ENCODE peak calls at places on chromosomes 6 and 20, in six cellular contexts. O is pulmonary artery endothelial cell; L is retina; F is DND-41; C is glutamatergic neuron; W is activated T-cell treated with anti-CD3 and anti-CD28 coated beads, Interleukin-2, amount 50 U/mL, for 72 hours. X is an unnamed sample.

GRCh38 chr6:92433911-92434310 is 985.4 kb downstream of the EPHA7 start:
- DNase-seq in O (no peak), L (no peak), F (no peak), C (no peak), W (no peak), X (no peak)

GRCh38 chr6:27295301-27296079 is 16.6 kb downstream of the POM121L2 start:
- DNase-seq in O (no peak), L (no peak), F (no peak), C (no peak), W (no peak), X (peak; percentile 39)

GRCh38 chr6:48080227-48081009 is 30.6 kb downstream of the PTCHD4 start:
- DNase-seq in O (no peak), L (no peak), F (no peak), C (no peak), W (no peak), X (peak; percentile 86)

GRCh38 chr6:89287351-89288028 is 27.6 kb downstream of the GABRR2 start:
- DNase-seq in O (no peak), L (no peak), F (no peak), C (no peak), W (no peak), X (no peak)

GRCh38 chr6:35046862-35047261 is 94.3 kb downstream of the TCP11 start:
- DNase-seq in O (no peak), L (no peak), F (no peak), C (no peak), W (no peak), X (no peak)

GRCh38 chr6:44868905-44869304 is 459.2 kb upstream of the RUNX2 start:
- DNase-seq in O (no peak), L (no peak), F (no peak), C (no peak), W (no peak), X (no peak)

GRCh38 chr20:34017610-34018009 is 23.9 kb downstream of the RALY start:
- DNase-seq in O (no peak), L (no peak), F (no peak), C (no peak), W (no peak), X (no peak)

GRCh38 chr20:43740642-43741041 is 13.8 kb upstream of the GTSF1L start:
- DNase-seq in O (no peak), L (no peak), F (no peak), C (no peak), W (no peak), X (no peak)

GRCh38 chr20:45779011-45779915 is 12.4 kb downstream of the WFDC3 start:
- DNase-seq in O (peak; percentile 75), L (no peak), F (no peak), C (no peak), W (peak; percentile 19), X (no peak)

GRCh38 chr6:74892091-74892490 is 313.8 kb downstream of the COL12A1 start:
- DNase-seq in O (no peak), L (no peak), F (no peak), C (no peak), W (no peak), X (no peak)

GRCh38 chr6:11710968-11711643 is 67.5 kb downstream of the ADTRP start:
- DNase-seq in O (no peak), L (no peak), F (no peak), C (no peak), W (peak; percentile 62), X (no peak)

GRCh38 chr6:39724787-39725631 is at the start of gene KIF6:
- DNase-seq in O (peak; percentile 24), L (peak; percentile 89), F (peak; percentile 70), C (peak; percentile 92), W (peak; percentile 76), X (peak; percentile 69)

GRCh38 chr6:105835373-105835772 is 250.8 kb upstream of the PRDM1 start:
- DNase-seq in O (no peak), L (no peak), F (peak; percentile 54), C (peak; percentile 54), W (peak; percentile 8), X (no peak)

GRCh38 chr6:79506251-79506650 is 31.0 kb downstream of the LCA5 start:
- DNase-seq in O (no peak), L (no peak), F (no peak), C (no peak), W (no peak), X (no peak)

GRCh38 chr6:105135056-105135455 is 44.8 kb downstream of the POPDC3 start:
- DNase-seq in O (no peak), L (peak; percentile 20), F (no peak), C (no peak), W (no peak), X (peak; percentile 12)

GRCh38 chr6:135144678-135145508 is 36.2 kb upstream of the MYB start:
- DNase-seq in O (no peak), L (peak; percentile 24), F (peak; percentile 34), C (no peak), W (peak; percentile 40), X (peak; percentile 26)

GRCh38 chr6:42390228-42390934 is 61.3 kb downstream of the TRERF1 start:
- DNase-seq in O (no peak), L (no peak), F (peak; percentile 7), C (no peak), W (peak; percentile 82), X (no peak)

GRCh38 chr20:36351937-36352336 is 45.8 kb downstream of the DLGAP4 start:
- DNase-seq in O (no peak), L (no peak), F (no peak), C (no peak), W (no peak), X (no peak)

GRCh38 chr6:121008553-121008952 is 325.7 kb downstream of the TBC1D32 start:
- DNase-seq in O (no peak), L (no peak), F (no peak), C (no peak), W (no peak), X (no peak)

GRCh38 chr6:56693246-56693607 is 50.5 kb upstream of the DST start:
- DNase-seq in O (no peak), L (no peak), F (no peak), C (no peak), W (no peak), X (peak; percentile 59)

GRCh38 chr6:3016473-3017280 is 17.0 kb downstream of the NQO2 start:
- DNase-seq in O (no peak), L (no peak), F (no peak), C (no peak), W (no peak), X (no peak)

GRCh38 chr6:26576929-26577719 is 19.6 kb upstream of the ABT1 start:
- DNase-seq in O (no peak), L (peak; percentile 66), F (peak; percentile 62), C (peak; percentile 50), W (peak; percentile 75), X (peak; percentile 39)

GRCh38 chr6:1636272-1636825 is 26.6 kb downstream of the FOXC1 start:
- DNase-seq in O (no peak), L (no peak), F (no peak), C (no peak), W (no peak), X (no peak)

GRCh38 chr6:158452191-158452590 is 107.7 kb upstream of the TMEM181 start:
- DNase-seq in O (no peak), L (no peak), F (no peak), C (no peak), W (no peak), X (no peak)

GRCh38 chr6:91449539-91449938 is 862.7 kb upstream of the MAP3K7 start:
- DNase-seq in O (no peak), L (no peak), F (no peak), C (no peak), W (no peak), X (no peak)

GRCh38 chr6:53026526-53026925 is 31.4 kb upstream of the GSTA4 start:
- DNase-seq in O (no peak), L (no peak), F (no peak), C (no peak), W (no peak), X (no peak)

GRCh38 chr20:37781626-37782025 is 87.8 kb downstream of the CTNNBL1 start:
- DNase-seq in O (no peak), L (no peak), F (no peak), C (no peak), W (no peak), X (no peak)

GRCh38 chr6:35486005-35486925 is 10.6 kb downstream of the TEAD3 start:
- DNase-seq in O (no peak), L (no peak), F (no peak), C (peak; percentile 55), W (no peak), X (no peak)